ENCODE peak calls at places on chromosomes 2 and 18, in four cellular contexts. I is neuronal stem cell, O is H9, A is IMR-90. X is an unnamed sample.
A peak's percentile ranks its signal among the peaks of the same experiment; 100 is the strongest.

GRCh38 chr2:20522311-20522710 is 75.4 kb downstream of the RHOB start:
- DNase-seq in I (no peak), O (no peak), A (no peak), X (no peak)

GRCh38 chr18:10660485-10660884 is 134.7 kb downstream of the NAPG start:
- DNase-seq in A (peak; percentile 58), I (no peak), O (no peak), X (no peak)

GRCh38 chr18:33833847-33834246 is 255.8 kb downstream of the ASXL3 start:
- DNase-seq in A (no peak), O (no peak), I (no peak), X (no peak)

GRCh38 chr2:53210538-53210937 is 557.1 kb upstream of the CHAC2 start:
- DNase-seq in O (peak; percentile 39), I (no peak), A (no peak), X (no peak)

GRCh38 chr2:237207641-237208040 is 122.0 kb downstream of the COPS8 start:
- DNase-seq in I (no peak), O (no peak), A (peak; percentile 85), X (peak; percentile 66)

GRCh38 chr2:240591226-240591625 is 4.7 kb downstream of the CAPN10 start:
- DNase-seq in O (no peak), I (no peak), A (peak; percentile 51), X (no peak)

GRCh38 chr18:36095936-36096519 is 28.7 kb upstream of the RPRD1A start:
- DNase-seq in A (peak; percentile 85), I (peak; percentile 18), O (no peak), X (peak; percentile 71)

GRCh38 chr2:167249197-167249596 is 360.9 kb downstream of the XIRP2 start:
- DNase-seq in A (no peak), O (no peak), I (no peak), X (no peak)

GRCh38 chr2:213991454-213992108 is 419.3 kb upstream of the VWC2L start:
- DNase-seq in A (peak; percentile 30), I (no peak), O (no peak), X (peak; percentile 6)

GRCh38 chr18:36862182-36862581 is 33.3 kb downstream of the KIAA1328 start:
- DNase-seq in I (no peak), A (no peak), O (no peak), X (no peak)

GRCh38 chr2:233101826-233102225 is 41.7 kb downstream of the INPP5D start:
- DNase-seq in A (no peak), O (no peak), I (no peak), X (no peak)

GRCh38 chr18:11309172-11309571 is 159.8 kb upstream of the PIEZO2 start:
- DNase-seq in I (no peak), A (no peak), O (peak; percentile 40), X (peak; percentile 24)

GRCh38 chr18:73352546-73352945 is 484.8 kb upstream of the NETO1 start:
- DNase-seq in I (no peak), O (no peak), A (peak; percentile 2), X (no peak)

GRCh38 chr18:76388261-76388660 is 106.8 kb downstream of the ZNF516 start:
- DNase-seq in O (no peak), A (no peak), I (no peak), X (no peak)

GRCh38 chr18:32156855-32157254 is 33.0 kb upstream of the MEP1B start:
- DNase-seq in A (no peak), O (no peak), I (no peak), X (no peak)

GRCh38 chr2:120430501-120430830 is 84.5 kb downstream of the INHBB start:
- DNase-seq in I (no peak), O (peak; percentile 28), A (no peak), X (no peak)

GRCh38 chr2:209160800-209161588 is 262.9 kb upstream of the MAP2 start:
- DNase-seq in A (no peak), I (no peak), O (no peak), X (no peak)

GRCh38 chr18:24627644-24628315 is 167.3 kb downstream of the HRH4 start:
- DNase-seq in O (no peak), A (peak; percentile 76), I (no peak), X (peak; percentile 59)

GRCh38 chr18:38362286-38362792 is 796.7 kb upstream of the CELF4 start:
- DNase-seq in O (peak; percentile 33), A (no peak), I (no peak), X (no peak)

GRCh38 chr18:12005542-12006487 is 24.5 kb downstream of the IMPA2 start:
- DNase-seq in O (no peak), I (no peak), A (no peak), X (no peak)

GRCh38 chr18:8365006-8365405 is 244.2 kb upstream of the RAB12 start:
- DNase-seq in I (no peak), A (no peak), O (no peak), X (no peak)

GRCh38 chr2:212595036-212595654 is 56.5 kb upstream of the ERBB4 start:
- DNase-seq in I (no peak), O (no peak), A (peak; percentile 46), X (peak; percentile 3)

GRCh38 chr2:205858781-205859478 is 176.6 kb downstream of the NRP2 start:
- DNase-seq in O (no peak), A (peak; percentile 11), I (no peak), X (no peak)

GRCh38 chr2:165825041-165825440 is 31.0 kb upstream of the GALNT3 start:
- DNase-seq in O (no peak), I (no peak), A (peak; percentile 44), X (peak; percentile 32)

GRCh38 chr2:145025382-145025781 is 505.5 kb upstream of the ZEB2 start:
- DNase-seq in A (no peak), O (no peak), I (no peak), X (no peak)

GRCh38 chr2:239052046-239052445 is 204.2 kb downstream of the TWIST2 start:
- DNase-seq in O (no peak), I (no peak), A (no peak), X (no peak)

GRCh38 chr18:4455113-4455811 is at the start of gene DLGAP1:
- DNase-seq in A (no peak), I (peak; percentile 79), O (peak; percentile 82), X (no peak)

GRCh38 chr2:189524746-189525145 is 55.8 kb downstream of the SLC40A1 start:
- DNase-seq in A (no peak), O (no peak), I (no peak), X (no peak)

GRCh38 chr2:143261986-143262784 is 133.0 kb downstream of the ARHGAP15 start:
- DNase-seq in A (peak; percentile 27), I (no peak), O (no peak), X (no peak)

GRCh38 chr2:36569267-36569860 is 28.6 kb downstream of the FEZ2 start:
- DNase-seq in O (no peak), A (no peak), I (no peak), X (peak; percentile 46)

DNA sequence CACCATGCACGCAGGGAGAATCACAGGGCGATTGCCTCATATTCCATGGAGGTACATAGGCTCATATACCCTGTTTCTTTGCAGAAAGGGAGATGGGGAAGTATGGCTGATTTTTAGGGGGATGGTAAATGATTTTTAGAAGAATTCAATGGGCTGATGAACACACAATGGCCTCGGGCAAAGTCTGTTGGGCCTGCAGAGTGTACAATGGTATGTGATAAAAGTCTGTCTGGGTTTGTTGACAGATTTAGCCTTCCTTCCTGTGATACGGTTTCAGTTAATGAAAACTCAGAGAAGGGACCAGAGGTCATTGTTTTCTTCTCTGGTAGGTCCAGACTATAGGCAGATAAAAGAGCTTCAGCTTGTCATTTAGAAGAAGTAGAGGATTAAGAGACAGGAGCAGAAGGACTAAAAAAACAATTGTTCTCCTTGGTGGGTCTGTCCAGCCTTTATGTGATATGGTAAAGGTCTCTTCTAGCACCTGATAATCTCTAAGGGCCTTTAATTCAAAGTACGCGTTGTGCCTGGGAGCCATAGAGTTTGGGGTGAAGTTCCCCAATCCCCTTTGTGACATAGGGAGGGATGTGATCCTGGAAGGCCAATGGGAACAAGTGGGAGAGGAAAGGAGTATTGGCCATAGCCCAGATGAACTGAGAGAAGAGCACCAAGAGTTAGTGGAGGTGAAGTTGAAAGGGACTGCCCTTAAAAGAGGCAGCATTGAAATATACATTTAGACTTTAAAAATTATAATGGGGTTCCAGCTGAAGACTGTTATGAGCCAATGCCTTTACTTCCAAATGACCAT is 107.5 kb upstream of the SERPINE2 start:
- DNase-seq in I (no peak), O (no peak), A (no peak), X (no peak)
- H2BK5ac ChIP-seq in I (no peak overlapping the region), O (no peak overlapping the region), A (peak overlapping the region; percentile 68), X (no peak overlapping the region)

DNA sequence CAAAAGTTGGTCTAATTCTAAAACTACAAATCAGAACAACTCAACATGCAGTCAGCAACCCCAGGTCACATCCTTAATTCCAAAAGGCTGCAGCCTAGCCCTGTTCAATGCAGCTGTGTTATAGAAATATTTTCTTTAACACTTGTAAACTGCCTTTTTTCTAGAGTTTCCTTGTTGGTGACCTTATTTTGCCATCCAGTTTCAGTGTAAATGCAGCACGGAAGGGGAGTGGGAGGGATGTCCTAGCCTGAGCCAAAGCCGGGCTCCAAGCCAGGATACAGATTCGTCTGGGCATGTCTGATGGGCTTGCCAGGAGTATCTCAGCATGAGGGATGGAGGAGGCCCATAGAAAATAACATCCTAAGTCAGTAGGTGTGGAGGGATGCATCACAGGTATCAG is 17.7 kb upstream of the SP3 start:
- DNase-seq in O (no peak), I (no peak), A (peak; percentile 56), X (no peak)
- H3K4me2 ChIP-seq in O (no peak overlapping the region), I (no peak overlapping the region), A (no peak overlapping the region), X (no peak overlapping the region)

GRCh38 chr2:134307334-134307733 is 53.5 kb downstream of the MGAT5 start:
- DNase-seq in O (no peak), I (no peak), A (no peak), X (no peak)
- H2BK5ac ChIP-seq in O (no peak overlapping the region), I (no peak overlapping the region), A (no peak overlapping the region), X (no peak overlapping the region)

GRCh38 chr18:45783097-45784075 is 42.1 kb upstream of the SIGLEC15 start:
- DNase-seq in I (no peak), A (peak; percentile 78), O (no peak), X (no peak)
- H3K4me2 ChIP-seq in I (no peak overlapping the region), A (peak overlapping the region; percentile 55), O (no peak overlapping the region), X (peak overlapping the region; percentile 6)

GRCh38 chr2:151067658-151068369 is 193.8 kb downstream of the RBM43 start:
- DNase-seq in A (no peak), O (no peak), I (no peak), X (no peak)

GRCh38 chr2:151071382-151071781 is 190.3 kb downstream of the RBM43 start:
- DNase-seq in O (peak; percentile 53), I (no peak), A (peak; percentile 67), X (peak; percentile 57)

GRCh38 chr2:151071906-151072305 is 189.8 kb downstream of the RBM43 start:
- DNase-seq in I (no peak), O (no peak), A (peak; percentile 35), X (no peak)

GRCh38 chr2:151070253-151070652 is 191.4 kb downstream of the RBM43 start:
- DNase-seq in O (no peak), I (no peak), A (no peak), X (no peak)
- H2BK5ac ChIP-seq in O (no peak overlapping the region), I (no peak overlapping the region), A (no peak overlapping the region), X (no peak overlapping the region)